ENCODE peak calls at places on chromosomes 3 and 15, in nine cellular contexts. Z is ovary; N is NCI-H2029; X is activated T-cell treated with anti-CD3 and anti-CD28 coated beads, Interleukin-2, amount 50 U/mL, for 72 hours; L is GM03348; I is T-helper 17 cell; J is stimulated activated CD4-positive, alpha-beta T cell treated with anti-CD3 and anti-CD28 coated beads, Interleukin-2, amount 100 ng/mL, for 48 hours; Q is hypothalamus; P is DMS153. S is an unnamed sample.

GRCh38 chr3:87298111-87298718 is 21.8 kb upstream of the POU1F1 start:
- DNase-seq in Z (no peak), N (peak; percentile 19), X (no peak), L (peak; percentile 55), I (no peak), J (no peak), Q (no peak), P (peak; percentile 31), S (no peak)

GRCh38 chr15:68674975-68675374 is 96.2 kb downstream of the CORO2B start:
- DNase-seq in Z (no peak), N (no peak), X (no peak), L (no peak), I (no peak), J (no peak), Q (no peak), P (no peak), S (no peak)

GRCh38 chr15:34102175-34102925 is 467 bp downstream of the PGBD4 start:
- DNase-seq in Z (no peak), N (no peak), X (no peak), L (peak; percentile 7), I (no peak), J (no peak), Q (no peak), P (no peak), S (no peak)

GRCh38 chr15:40266828-40267304 is 16.0 kb downstream of the ANKRD63 start:
- DNase-seq in Z (peak; percentile 84), N (no peak), X (no peak), L (peak; percentile 96), I (no peak), J (no peak), Q (no peak), P (no peak), S (no peak)

GRCh38 chr3:49476563-49476962 is 6.5 kb downstream of the DAG1 start:
- DNase-seq in Z (no peak), N (no peak), X (peak; percentile 46), L (peak; percentile 29), I (no peak), J (no peak), Q (no peak), P (no peak), S (peak; percentile 59)

GRCh38 chr3:100662113-100662823 is 47.0 kb upstream of the TFG start:
- DNase-seq in Z (no peak), N (no peak), X (no peak), L (no peak), I (no peak), J (no peak), Q (no peak), P (no peak), S (no peak)

GRCh38 chr3:8482960-8483665 is 18.5 kb upstream of the LMCD1 start:
- DNase-seq in Z (peak; percentile 82), N (peak; percentile 99), X (no peak), L (peak; percentile 91), I (no peak), J (no peak), Q (peak; percentile 19), P (peak; percentile 11), S (no peak)

GRCh38 chr3:74630602-74631001 is 16.1 kb upstream of the CNTN3 start:
- DNase-seq in Z (no peak), N (no peak), X (no peak), L (peak; percentile 54), I (no peak), J (no peak), Q (no peak), P (no peak), S (no peak)

GRCh38 chr15:81531971-81532370 is 158.0 kb upstream of the TMC3 start:
- DNase-seq in Z (no peak), N (no peak), X (no peak), L (no peak), I (no peak), J (no peak), Q (no peak), P (no peak), S (no peak)

GRCh38 chr15:44710236-44711088 is 661 bp downstream of the PATL2 start:
- DNase-seq in Z (no peak), N (no peak), X (no peak), L (peak; percentile 31), I (no peak), J (no peak), Q (no peak), P (no peak), S (no peak)

GRCh38 chr15:85687329-85687728 is 107.4 kb downstream of the KLHL25 start:
- DNase-seq in Z (no peak), N (no peak), X (no peak), L (no peak), I (no peak), J (no peak), Q (no peak), P (no peak), S (no peak)

GRCh38 chr15:89090791-89091666 is 2.8 kb downstream of the ABHD2 start:
- DNase-seq in Z (peak; percentile 68), N (no peak), X (peak; percentile 27), L (peak; percentile 66), I (peak; percentile 17), J (no peak), Q (peak; percentile 49), P (no peak), S (peak; percentile 42)

GRCh38 chr3:132347095-132347494 is 29.9 kb downstream of the ACP3 start:
- DNase-seq in Z (no peak), N (peak; percentile 47), X (no peak), L (peak; percentile 58), I (no peak), J (no peak), Q (peak; percentile 3), P (peak; percentile 8), S (no peak)

GRCh38 chr3:128794067-128794768 is 68.2 kb downstream of the RAB7A start:
- DNase-seq in Z (no peak), N (no peak), X (peak; percentile 52), L (peak; percentile 78), I (no peak), J (peak; percentile 29), Q (no peak), P (no peak), S (peak; percentile 73)

GRCh38 chr3:136731274-136731884 is 20.8 kb downstream of the STAG1 start:
- DNase-seq in Z (no peak), N (no peak), X (no peak), L (no peak), I (no peak), J (no peak), Q (no peak), P (no peak), S (no peak)

S was measured in T-helper 2 cell treated with Interferon-gamma antibody and Interleukin-4, amounts not matched to agents 5 μg/mL and 100 μg/mL, for 36 hours.